ENCODE peak calls at places on chromosome 16, in seven cellular contexts. A is hepatocyte; Z is CD4-positive, CD25-positive, alpha-beta regulatory T cell; J is MM.1S; N is Caco-2; D is cardiac fibroblast; H is AG10803. W is an unnamed sample.

GRCh38 chr16:79339863-79340262 is 260.7 kb downstream of the MAF start:
- DNase-seq in A (no peak), Z (no peak), J (no peak), N (no peak), D (no peak), H (no peak), W (no peak)

GRCh38 chr16:89574681-89575246 is 794 bp upstream of the CPNE7 start:
- DNase-seq in A (peak), Z (peak), J (peak), N (peak), D (peak), H (peak), W (peak)

GRCh38 chr16:48955791-48956190 is 325.8 kb downstream of the CBLN1 start:
- DNase-seq in A (no peak), Z (no peak), J (no peak), N (no peak), D (no peak), H (no peak), W (no peak)

GRCh38 chr16:72939247-72939646 is 108.7 kb downstream of the ZFHX3 start:
- DNase-seq in A (peak), Z (no peak), J (no peak), N (peak), D (peak), H (peak), W (peak)

GRCh38 chr16:70664325-70665112 is 18.2 kb downstream of the IL34 start:
- DNase-seq in A (peak), Z (no peak), J (no peak), N (no peak), D (no peak), H (no peak), W (no peak)

GRCh38 chr16:69187387-69187890 is 475 bp downstream of the SNTB2 start:
- DNase-seq in A (peak), Z (peak), J (peak), N (peak), D (no peak), H (peak), W (no peak)

GRCh38 chr16:73610160-73610559 is 562.2 kb upstream of the ZFHX3 start:
- DNase-seq in A (no peak), Z (no peak), J (no peak), N (no peak), D (no peak), H (no peak), W (no peak)

GRCh38 chr16:9050102-9050830 is 41.2 kb upstream of the HAPSTR1 start:
- DNase-seq in A (no peak), Z (peak), J (no peak), N (peak), D (peak), H (no peak), W (peak)

GRCh38 chr16:79264237-79265104 is 336.1 kb downstream of the MAF start:
- DNase-seq in A (no peak), Z (no peak), J (no peak), N (no peak), D (no peak), H (no peak), W (no peak)

GRCh38 chr16:67995423-67995822 is 3.9 kb downstream of the DPEP2 start:
- DNase-seq in A (no peak), Z (no peak), J (no peak), N (no peak), D (no peak), H (no peak), W (peak)

GRCh38 chr16:23874613-23875294 is 39.0 kb downstream of the PRKCB start:
- DNase-seq in A (no peak), Z (no peak), J (no peak), N (no peak), D (no peak), H (peak), W (peak)

GRCh38 chr16:31455601-31456314 is 3.5 kb upstream of the ARMC5 start:
- DNase-seq in A (no peak), Z (peak), J (no peak), N (no peak), D (no peak), H (peak), W (peak)

GRCh38 chr16:29107299-29107698 is 122.4 kb downstream of the LAT start:
- DNase-seq in A (peak), Z (no peak), J (no peak), N (no peak), D (no peak), H (no peak), W (no peak)

GRCh38 chr16:21952040-21952792 is 945 bp upstream of the UQCRC2 start:
- DNase-seq in A (peak), Z (peak), J (peak), N (peak), D (peak), H (peak), W (peak)

GRCh38 chr16:1984347-1985225 is 593 bp downstream of the GFER start:
- DNase-seq in A (peak), Z (peak), J (no peak), N (peak), D (peak), H (no peak), W (no peak)

GRCh38 chr16:16008666-16009065 is 59.2 kb downstream of the ABCC1 start:
- DNase-seq in A (no peak), Z (no peak), J (no peak), N (no peak), D (no peak), H (no peak), W (no peak)

GRCh38 chr16:58485184-58485887 is 14.6 kb upstream of the NDRG4 start:
- DNase-seq in A (no peak), Z (no peak), J (no peak), N (no peak), D (no peak), H (no peak), W (no peak)

GRCh38 chr16:46830417-46830901 is 521 bp downstream of the C16orf87 start:
- DNase-seq in A (peak), Z (peak), J (peak), N (no peak), D (peak), H (peak), W (peak)

GRCh38 chr16:63530208-63530607 is 1494.0 kb upstream of the CDH8 start:
- DNase-seq in A (peak), Z (no peak), J (no peak), N (no peak), D (peak), H (no peak), W (no peak)

GRCh38 chr16:912684-913613 is 57.8 kb downstream of the LMF1 start:
- DNase-seq in A (no peak), Z (no peak), J (no peak), N (no peak), D (no peak), H (no peak), W (no peak)

GRCh38 chr16:88014954-88015805 is 63.9 kb downstream of the BANP start:
- DNase-seq in A (no peak), Z (no peak), J (no peak), N (no peak), D (no peak), H (no peak), W (no peak)

GRCh38 chr16:31215287-31216115 is 1.4 kb downstream of the PYDC1 start:
- DNase-seq in A (peak), Z (peak), J (no peak), N (peak), D (peak), H (peak), W (peak)

GRCh38 chr16:82638095-82638798 is 11.5 kb downstream of the CDH13 start:
- DNase-seq in A (no peak), Z (no peak), J (no peak), N (no peak), D (peak), H (peak), W (peak)

GRCh38 chr16:58299757-58300349 is 5.0 kb upstream of the PRSS54 start:
- DNase-seq in A (peak), Z (peak), J (peak), N (peak), D (peak), H (peak), W (peak)

GRCh38 chr16:73504591-73504990 is 456.7 kb upstream of the ZFHX3 start:
- DNase-seq in A (no peak), Z (no peak), J (no peak), N (no peak), D (no peak), H (no peak), W (no peak)

GRCh38 chr16:645852-646678 is 3.1 kb upstream of the WDR90 start:
- DNase-seq in A (peak), Z (no peak), J (no peak), N (no peak), D (no peak), H (no peak), W (no peak)

GRCh38 chr16:72635104-72635503 is 412.8 kb downstream of the ZFHX3 start:
- DNase-seq in A (no peak), Z (no peak), J (no peak), N (no peak), D (no peak), H (no peak), W (no peak)

GRCh38 chr16:59148312-59148711 is 414.2 kb upstream of the GOT2 start:
- DNase-seq in A (no peak), Z (no peak), J (no peak), N (no peak), D (no peak), H (peak), W (no peak)

GRCh38 chr16:57892041-57892440 is 78.9 kb downstream of the CNGB1 start:
- DNase-seq in A (no peak), Z (no peak), J (no peak), N (no peak), D (peak), H (peak), W (peak)

GRCh38 chr16:65842067-65842466 is 524.4 kb upstream of the CDH5 start:
- DNase-seq in A (no peak), Z (no peak), J (no peak), N (no peak), D (no peak), H (no peak), W (no peak)

GRCh38 chr16:56682703-56683397 is 580 bp downstream of the MT1X start:
- DNase-seq in A (no peak), Z (no peak), J (no peak), N (no peak), D (no peak), H (no peak), W (no peak)

GRCh38 chr16:57773680-57774295 is 28.5 kb downstream of the KIFC3 start:
- DNase-seq in A (no peak), Z (no peak), J (no peak), N (no peak), D (peak), H (no peak), W (peak)

GRCh38 chr16:71626018-71626857 is at the start of gene MARVELD3:
- DNase-seq in A (peak), Z (peak), J (peak), N (peak), D (no peak), H (no peak), W (no peak)

GRCh38 chr16:17002557-17002956 is 468.2 kb downstream of the XYLT1 start:
- DNase-seq in A (no peak), Z (no peak), J (peak), N (no peak), D (no peak), H (no peak), W (no peak)

GRCh38 chr16:69494993-69495392 is 70.6 kb downstream of the CYB5B start:
- DNase-seq in A (no peak), Z (peak), J (no peak), N (peak), D (peak), H (no peak), W (peak)

GRCh38 chr16:85689285-85689949 is 663 bp upstream of the GINS2 start:
- DNase-seq in A (no peak), Z (no peak), J (no peak), N (peak), D (no peak), H (no peak), W (no peak)
- H3K4me3 ChIP-seq in A (peak), Z (peak), J (peak), N (peak), D (peak), H (peak), W (peak)

GRCh38 chr16:27199235-27199586 is 4.1 kb upstream of the KDM8 start:
- DNase-seq in A (no peak), Z (peak), J (peak), N (no peak), D (no peak), H (no peak), W (no peak)
- H3K4me3 ChIP-seq in A (no peak), Z (peak), J (peak), N (no peak), D (no peak), H (no peak), W (no peak)

GRCh38 chr16:25066426-25066746 is 45.2 kb upstream of the LCMT1 start:
- DNase-seq in A (no peak), Z (no peak), J (no peak), N (no peak), D (no peak), H (no peak), W (no peak)
- H3K4me3 ChIP-seq in A (peak), Z (peak), J (peak), N (peak), D (peak), H (peak), W (peak)

GRCh38 chr16:3256146-3256875 is at the start of gene MEFV:
- DNase-seq in A (no peak), Z (no peak), J (no peak), N (no peak), D (peak), H (no peak), W (peak)
- H3K4me3 ChIP-seq in A (no peak), Z (no peak), J (no peak), N (no peak), D (no peak), H (no peak), W (no peak)

GRCh38 chr16:74990832-74991231 is 5.9 kb upstream of the WDR59 start:
- DNase-seq in A (no peak), Z (no peak), J (no peak), N (no peak), D (no peak), H (no peak), W (no peak)

GRCh38 chr16:74987027-74987681 is 2.2 kb upstream of the WDR59 start:
- DNase-seq in A (no peak), Z (no peak), J (no peak), N (no peak), D (no peak), H (no peak), W (no peak)

GRCh38 chr16:74982303-74982702 is 2.6 kb downstream of the WDR59 start:
- DNase-seq in A (no peak), Z (no peak), J (no peak), N (no peak), D (no peak), H (no peak), W (no peak)

GRCh38 chr16:74984194-74984669 is 691 bp downstream of the WDR59 start:
- DNase-seq in A (no peak), Z (peak), J (no peak), N (no peak), D (peak), H (peak), W (peak)

DNA sequence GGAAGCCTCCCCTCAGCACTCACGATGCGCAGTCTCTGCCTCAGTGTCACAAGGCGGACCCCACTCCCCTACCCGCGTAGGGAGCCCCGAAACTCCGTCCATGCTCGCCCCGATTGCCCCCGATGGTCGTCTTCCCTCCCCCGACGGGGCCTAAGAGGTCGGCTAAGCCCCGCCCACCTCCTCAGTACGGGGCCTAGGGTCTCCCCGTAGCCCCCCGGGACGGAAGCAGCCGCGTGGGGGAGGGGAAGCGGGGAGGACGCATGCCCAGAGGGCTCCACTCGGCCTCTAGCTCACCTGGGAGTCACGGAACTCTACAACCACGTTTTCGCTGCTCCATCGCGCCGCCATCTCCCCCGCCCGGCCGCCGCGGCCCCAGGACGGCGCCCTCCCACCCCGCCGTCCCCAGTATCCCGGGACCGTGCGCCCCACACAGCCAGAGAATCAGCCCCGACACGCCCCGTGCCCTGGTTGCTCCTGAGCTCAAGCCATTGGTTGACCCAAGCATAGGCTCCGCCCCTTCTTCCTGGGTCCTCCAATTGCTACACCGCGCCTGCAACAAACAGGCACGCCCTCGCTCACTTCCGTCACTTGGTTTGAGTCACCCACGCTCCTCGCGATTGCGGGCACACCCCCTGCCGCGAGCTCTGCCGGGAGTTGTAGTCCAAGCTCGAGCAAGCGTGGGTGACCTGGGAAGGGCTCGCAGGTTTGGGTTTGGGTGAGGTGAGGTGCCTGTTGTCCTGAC is at the start of gene WDR59:
- DNase-seq in A (peak), Z (peak), J (peak), N (peak), D (peak), H (peak), W (peak)
- H3K4me3 ChIP-seq in A (peak), Z (peak), J (peak), N (peak), D (peak), H (peak), W (peak)

GRCh38 chr16:20903116-20903888 is 2.7 kb downstream of the LYRM1 start:
- DNase-seq in A (no peak), Z (no peak), J (no peak), N (no peak), D (no peak), H (no peak), W (no peak)
- H3K4me3 ChIP-seq in A (no peak), Z (no peak), J (peak), N (no peak), D (no peak), H (no peak), W (no peak)

DNA sequence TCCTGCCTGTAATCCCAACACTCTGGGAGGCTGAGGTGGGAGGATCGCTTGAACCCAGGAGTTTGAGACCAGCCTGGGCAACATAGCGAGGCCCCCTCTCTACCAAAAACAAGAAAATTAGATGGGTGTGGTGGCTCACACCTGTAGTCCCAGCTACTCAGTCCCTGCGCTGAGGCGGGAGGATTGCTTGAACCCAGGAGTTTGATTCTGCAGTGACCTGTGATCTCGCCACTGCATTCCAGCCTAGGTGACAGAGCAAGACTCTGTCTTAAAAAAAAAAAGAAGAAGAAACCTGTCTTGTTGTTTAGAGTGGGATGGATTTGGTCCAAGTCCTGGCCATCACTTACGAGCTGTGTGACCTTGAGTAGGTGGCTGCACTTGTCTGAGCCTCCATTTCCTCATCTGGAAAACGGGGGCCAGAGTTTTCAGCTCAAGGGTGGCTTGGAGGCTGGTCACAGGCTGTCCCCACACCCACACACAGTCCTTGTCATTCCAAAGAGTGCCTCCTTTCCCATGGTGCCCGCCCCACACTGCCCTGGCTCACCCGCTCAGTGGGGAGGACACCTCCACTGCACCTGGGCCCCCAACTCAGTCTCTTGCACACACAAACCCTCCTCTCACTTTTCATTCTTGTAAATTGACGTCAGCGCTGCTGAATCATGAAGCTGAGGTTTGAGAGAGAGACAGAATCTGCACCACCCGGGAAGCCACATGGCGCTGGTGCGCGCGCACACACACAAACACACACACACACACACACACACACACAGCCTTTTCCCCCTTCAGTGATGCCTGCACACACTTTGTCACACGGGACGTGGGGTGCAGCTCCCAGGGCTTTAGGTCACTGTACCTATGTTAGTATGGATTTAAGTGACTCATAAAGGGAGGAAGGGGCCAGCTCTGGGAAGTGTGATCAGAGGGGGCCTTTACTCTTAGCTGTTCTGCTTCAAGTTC is 4.2 kb downstream of the SOCS1 start:
- DNase-seq in A (no peak), Z (peak), J (no peak), N (no peak), D (peak), H (peak), W (peak)
- H3K4me3 ChIP-seq in A (no peak), Z (peak), J (no peak), N (no peak), D (no peak), H (no peak), W (no peak)

DNA sequence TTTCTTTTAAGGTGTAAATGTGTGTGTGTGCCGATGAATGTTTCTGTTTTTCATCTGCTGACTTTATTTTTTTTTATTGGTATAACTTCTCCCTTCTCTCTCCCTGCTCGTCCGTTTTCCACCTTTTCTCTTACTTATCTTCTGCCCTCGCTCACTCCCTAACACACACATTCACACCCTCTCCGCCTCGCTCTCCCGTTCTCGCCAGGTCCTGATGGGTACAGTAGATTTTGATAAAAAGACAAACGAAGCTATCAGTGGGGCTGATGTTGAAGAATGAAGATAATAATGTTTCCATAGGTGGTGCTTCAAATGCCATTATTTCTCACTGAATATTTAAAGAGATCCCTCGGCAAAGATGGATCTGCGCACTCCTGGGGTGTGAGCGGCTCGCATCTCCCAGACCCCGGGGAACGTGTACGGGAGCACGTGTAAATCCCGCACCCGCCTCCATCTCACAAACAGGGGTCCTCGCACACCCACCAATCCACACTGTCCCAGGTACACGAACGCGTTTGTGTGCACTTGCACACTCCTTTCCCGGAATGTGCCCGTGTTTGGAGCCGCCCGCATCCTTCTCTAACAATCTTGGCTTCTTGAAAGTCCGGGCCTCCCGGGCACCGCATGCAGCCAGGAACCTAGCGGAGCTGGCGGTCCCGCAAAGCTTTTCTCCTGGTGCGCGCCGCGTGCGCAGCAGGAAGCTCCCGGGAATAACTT is 2.4 kb upstream of the SALL1 start:
- DNase-seq in A (no peak), Z (no peak), J (no peak), N (no peak), D (peak), H (no peak), W (no peak)
- H3K4me3 ChIP-seq in A (peak), Z (no peak), J (no peak), N (no peak), D (peak), H (peak), W (peak)

DNA sequence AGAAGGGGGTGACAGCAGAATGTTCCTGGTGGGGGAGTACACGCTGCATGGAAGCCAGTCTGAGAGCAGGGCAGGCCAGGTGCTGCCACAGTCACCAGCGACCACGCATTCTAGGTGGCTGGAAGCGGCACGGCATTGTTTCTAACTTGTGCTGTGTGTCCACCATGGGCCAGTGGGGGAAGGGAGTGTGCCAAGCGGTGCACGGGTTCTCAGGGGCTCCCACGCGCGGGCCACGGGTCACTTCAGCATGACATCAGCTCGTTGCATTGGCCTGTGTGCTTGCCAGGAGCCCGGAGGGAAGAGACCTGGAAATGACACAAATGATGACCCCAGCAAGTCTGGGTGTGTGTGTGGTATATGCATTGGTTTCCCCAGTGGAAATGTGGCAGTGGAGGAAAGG is 164.9 kb upstream of the PLCG2 start:
- DNase-seq in A (no peak), Z (no peak), J (no peak), N (no peak), D (no peak), H (no peak), W (no peak)
- H3K4me3 ChIP-seq in A (no peak), Z (no peak), J (no peak), N (no peak), D (no peak), H (no peak), W (no peak)

W was measured in fibroblast of mammary gland.